ENCODE peak calls at places on chromosomes 3 and 15, in four cellular contexts. I, D, J and L are unnamed samples. For H3K36me3, the result is how much of the 10 kb centered on the place peaks cover.

GRCh38 chr15:95291878-95292472 is 1038.5 kb upstream of the NR2F2 start:
- DNase-seq in I (no peak), D (peak), J (no peak), L (no peak)

GRCh38 chr3:104903064-104903463 is 463.6 kb upstream of the ALCAM start:
- DNase-seq in I (no peak), D (no peak), J (no peak), L (no peak)

GRCh38 chr15:68599560-68600071 is 20.8 kb downstream of the CORO2B start:
- DNase-seq in I (no peak), D (peak), J (peak), L (peak)

GRCh38 chr3:127493924-127494646 is 96.4 kb downstream of the TPRA1 start:
- DNase-seq in I (no peak), D (no peak), J (no peak), L (no peak)

GRCh38 chr3:150216041-150216811 is 191.9 kb upstream of the TSC22D2 start:
- DNase-seq in I (peak), D (no peak), J (peak), L (peak)

GRCh38 chr3:172856766-172857742 is 106.5 kb downstream of the ECT2 start:
- DNase-seq in I (peak), D (no peak), J (peak), L (peak)

GRCh38 chr3:133866141-133866540 is 29.5 kb downstream of the RAB6B start:
- DNase-seq in I (no peak), D (no peak), J (no peak), L (no peak)

GRCh38 chr15:88647362-88648105 is 8.7 kb downstream of the ISG20 start:
- DNase-seq in I (no peak), D (peak), J (no peak), L (peak)

GRCh38 chr3:150147776-150148175 is 177.1 kb upstream of the PFN2 start:
- DNase-seq in I (no peak), D (no peak), J (peak), L (no peak)

GRCh38 chr15:27639595-27639994 is 459.5 kb downstream of the OCA2 start:
- DNase-seq in I (no peak), D (no peak), J (no peak), L (no peak)

GRCh38 chr3:183895296-183895695 is 10.6 kb upstream of the PARL start:
- DNase-seq in I (no peak), D (peak), J (peak), L (peak)

GRCh38 chr3:27544372-27544865 is 60.2 kb upstream of the SLC4A7 start:
- DNase-seq in I (no peak), D (no peak), J (peak), L (no peak)

GRCh38 chr3:18098960-18099587 is 326.1 kb downstream of the SATB1 start:
- DNase-seq in I (no peak), D (no peak), J (peak), L (peak)

GRCh38 chr3:184765730-184766074 is 46.3 kb upstream of the VPS8 start:
- DNase-seq in I (no peak), D (no peak), J (no peak), L (no peak)

GRCh38 chr3:19596408-19596807 is 337.6 kb downstream of the EFHB start:
- DNase-seq in I (no peak), D (no peak), J (no peak), L (no peak)

GRCh38 chr15:59691194-59691805 is 2.2 kb upstream of the BNIP2 start:
- DNase-seq in I (no peak), D (no peak), J (peak), L (no peak)

GRCh38 chr15:31383150-31383549 is 56.5 kb downstream of the KLF13 start:
- DNase-seq in I (no peak), D (peak), J (no peak), L (no peak)

GRCh38 chr3:126551066-126551838 is 7.5 kb downstream of the C3orf22 start:
- DNase-seq in I (no peak), D (peak), J (no peak), L (peak)

GRCh38 chr3:47978386-47978785 is 37.8 kb downstream of the MAP4 start:
- DNase-seq in I (no peak), D (no peak), J (no peak), L (no peak)

GRCh38 chr3:120302361-120302760 is 17.3 kb upstream of the GPR156 start:
- DNase-seq in I (no peak), D (no peak), J (no peak), L (no peak)

GRCh38 chr15:39833515-39833981 is 50.9 kb upstream of the FSIP1 start:
- DNase-seq in I (no peak), D (no peak), J (peak), L (no peak)

GRCh38 chr15:67564590-67565345 is 22.3 kb downstream of the MAP2K5 start:
- DNase-seq in I (no peak), D (no peak), J (peak), L (no peak)

GRCh38 chr15:95175914-95176658 is 944.7 kb downstream of the MCTP2 start:
- DNase-seq in I (no peak), D (no peak), J (peak), L (no peak)

GRCh38 chr15:101723161-101723873 is 956 bp downstream of the TARS3 start:
- DNase-seq in I (no peak), D (no peak), J (peak), L (peak)

GRCh38 chr3:181609156-181609767 is 102.5 kb upstream of the SOX2 start:
- DNase-seq in I (no peak), D (peak), J (no peak), L (no peak)

GRCh38 chr3:155744091-155744625 is 713 bp downstream of the PLCH1 start:
- DNase-seq in I (peak), D (peak), J (no peak), L (peak)

GRCh38 chr3:44555753-44556152 is 760 bp downstream of the ZKSCAN7 start:
- DNase-seq in I (no peak), D (peak), J (no peak), L (no peak)

GRCh38 chr15:91521996-91522395 is 331.5 kb upstream of the SLCO3A1 start:
- DNase-seq in I (no peak), D (no peak), J (peak), L (no peak)

GRCh38 chr3:14847613-14848541 is 29.1 kb downstream of the FGD5 start:
- DNase-seq in I (peak), D (peak), J (no peak), L (no peak)

GRCh38 chr3:110710156-110710555 is 361.5 kb upstream of the NECTIN3 start:
- DNase-seq in I (no peak), D (no peak), J (no peak), L (no peak)

GRCh38 chr3:6228958-6229683 is 631.8 kb upstream of the GRM7 start:
- DNase-seq in I (no peak), D (no peak), J (no peak), L (no peak)

GRCh38 chr3:128297401-128298138 is 144.3 kb downstream of the EEFSEC start:
- DNase-seq in I (no peak), D (peak), J (no peak), L (no peak)

GRCh38 chr15:28885289-28885629 is 515 bp upstream of the APBA2 start:
- DNase-seq in I (no peak), D (no peak), J (no peak), L (no peak)

GRCh38 chr3:24185738-24186384 is 240.8 kb downstream of the NR1D2 start:
- DNase-seq in I (no peak), D (peak), J (peak), L (peak)

GRCh38 chr15:75673426-75674247 is 25.9 kb downstream of the SNX33 start:
- DNase-seq in I (peak), D (no peak), J (peak), L (no peak)

GRCh38 chr3:129688310-129688895 is 81.9 kb upstream of the PLXND1 start:
- DNase-seq in I (peak), D (peak), J (peak), L (peak)
- H3K4me3 ChIP-seq in I (peak), D (no peak), J (peak), L (peak)

GRCh38 chr3:4326868-4327267 is 23.7 kb downstream of the SETMAR start:
- DNase-seq in I (no peak), D (no peak), J (no peak), L (no peak)
- H3K36me3 ChIP-seq in I (under half), D (under half), J (under half), L (under half)

GRCh38 chr3:49501258-49501609 is 31.2 kb downstream of the DAG1 start:
- DNase-seq in I (no peak), D (no peak), J (no peak), L (no peak)

GRCh38 chr3:49500408-49501257 is 30.6 kb downstream of the DAG1 start:
- DNase-seq in I (no peak), D (no peak), J (peak), L (peak)

GRCh38 chr3:49498239-49498638 is 28.2 kb downstream of the DAG1 start:
- DNase-seq in I (no peak), D (no peak), J (no peak), L (no peak)

GRCh38 chr3:49498655-49499054 is 28.6 kb downstream of the DAG1 start:
- DNase-seq in I (no peak), D (no peak), J (no peak), L (no peak)

DNA sequence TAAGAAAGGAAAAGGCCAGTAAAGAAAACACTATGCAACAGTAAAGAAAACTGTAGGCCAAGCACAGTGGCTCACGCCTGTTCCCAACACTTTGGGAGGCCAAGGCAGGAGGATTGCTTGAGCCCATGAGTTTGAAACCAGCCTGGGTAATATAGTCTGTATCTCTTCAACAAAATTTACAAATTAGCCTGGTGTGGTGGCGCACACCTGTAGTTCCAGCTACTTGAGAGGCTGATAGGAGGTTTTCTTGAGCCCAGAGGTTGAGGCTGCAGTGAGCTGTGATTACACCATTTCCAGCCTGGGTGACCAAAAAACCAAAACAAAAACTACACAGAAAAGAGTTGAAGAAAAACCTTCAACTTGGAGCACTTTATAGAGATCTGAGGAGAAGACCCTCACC is 31.8 kb downstream of the DAG1 start:
- DNase-seq in I (no peak), D (no peak), J (no peak), L (no peak)
- H3K4me3 ChIP-seq in I (no peak), D (no peak), J (no peak), L (no peak)

GRCh38 chr15:52208306-52208946 is 17.2 kb upstream of the GNB5 start:
- DNase-seq in I (no peak), D (peak), J (peak), L (peak)
- H3K36me3 ChIP-seq in I (under half), D (under half), J (under half), L (under half)

GRCh38 chr3:139935866-139936817 is 1.2 kb downstream of the CLSTN2 start:
- DNase-seq in I (peak), D (peak), J (no peak), L (no peak)
- H3K4me3 ChIP-seq in I (peak), D (peak), J (peak), L (no peak)